ENCODE peak calls at places on chromosomes 6 and 20, in five cellular contexts. P is uterus, S is WERI-Rb-1, B is ascending aorta, U is right lobe of liver. J is an unnamed sample.

GRCh38 chr6:110180228-110181008 is at the start of gene CDC40:
- DNase-seq in U (peak), B (no peak), S (peak), P (peak), J (peak)

GRCh38 chr20:10763117-10763516 is 89.3 kb upstream of the JAG1 start:
- DNase-seq in P (no peak), U (no peak), S (no peak), B (no peak), J (no peak)

GRCh38 chr6:145727817-145728388 is 7.4 kb downstream of the EPM2A start:
- DNase-seq in B (no peak), U (no peak), S (no peak), P (no peak), J (no peak)

GRCh38 chr6:56176741-56177140 is 70.6 kb downstream of the COL21A1 start:
- DNase-seq in B (no peak), S (no peak), P (no peak), U (no peak), J (no peak)

GRCh38 chr6:143556529-143556928 is 45.0 kb upstream of the FUCA2 start:
- DNase-seq in P (no peak), S (no peak), B (no peak), U (no peak), J (no peak)

GRCh38 chr20:53707341-53708102 is 113.9 kb upstream of the ZNF217 start:
- DNase-seq in B (no peak), P (no peak), U (no peak), S (no peak), J (no peak)

GRCh38 chr20:38871560-38871953 is 54.7 kb upstream of the FAM83D start:
- DNase-seq in B (no peak), U (no peak), S (no peak), P (no peak), J (no peak)

GRCh38 chr6:52127957-52128356 is 40.5 kb upstream of the PKHD1 start:
- DNase-seq in S (no peak), P (no peak), B (no peak), U (no peak), J (no peak)

GRCh38 chr6:120108061-120108795 is 758.7 kb upstream of the MAN1A1 start:
- DNase-seq in P (no peak), S (no peak), U (no peak), B (no peak), J (no peak)

GRCh38 chr6:86961432-86962200 is 24.3 kb downstream of the HTR1E start:
- DNase-seq in S (no peak), B (no peak), P (no peak), U (no peak), J (no peak)

GRCh38 chr20:12358006-12358654 is 440.4 kb downstream of the BTBD3 start:
- DNase-seq in S (peak), P (no peak), B (no peak), U (no peak), J (peak)

GRCh38 chr20:61628480-61628879 is 376.4 kb downstream of the CDH4 start:
- DNase-seq in U (no peak), S (no peak), B (no peak), P (no peak), J (no peak)

GRCh38 chr6:119626884-119627619 is 277.5 kb upstream of the MAN1A1 start:
- DNase-seq in B (no peak), U (no peak), S (no peak), P (no peak), J (no peak)

GRCh38 chr6:121522771-121523386 is 87.4 kb downstream of the GJA1 start:
- DNase-seq in U (no peak), S (no peak), P (no peak), B (no peak), J (no peak)

GRCh38 chr6:163429858-163430448 is 15.4 kb downstream of the QKI start:
- DNase-seq in U (no peak), P (no peak), B (no peak), S (no peak), J (no peak)

GRCh38 chr6:112282217-112282616 is 27.9 kb upstream of the LAMA4 start:
- DNase-seq in B (no peak), U (peak), S (peak), P (peak), J (peak)

GRCh38 chr6:45713981-45714685 is 301.5 kb downstream of the CLIC5 start:
- DNase-seq in B (no peak), S (no peak), P (no peak), U (no peak), J (no peak)

GRCh38 chr6:28838289-28838633 is 85.5 kb downstream of the TRIM27 start:
- DNase-seq in P (peak), B (no peak), U (peak), S (peak), J (peak)

GRCh38 chr20:1718604-1719384 is 61.2 kb upstream of the SIRPG start:
- DNase-seq in B (no peak), U (no peak), S (no peak), P (peak), J (no peak)

GRCh38 chr6:106692112-106692822 is 62.9 kb downstream of the QRSL1 start:
- DNase-seq in B (no peak), U (peak), S (peak), P (no peak), J (no peak)

GRCh38 chr6:70221025-70221714 is 81.7 kb downstream of the COL9A1 start:
- DNase-seq in P (no peak), U (no peak), S (peak), B (no peak), J (no peak)

GRCh38 chr6:137975058-137975940 is 108.2 kb downstream of the TNFAIP3 start:
- DNase-seq in S (no peak), U (no peak), B (no peak), P (no peak), J (no peak)
- TF ChIP-seq CTCF in S (no peak), U (peak), B (no peak), P (peak), J (peak)

GRCh38 chr20:63956664-63957003 is 418 bp upstream of the UCKL1 start:
- DNase-seq in B (no peak), U (no peak), P (no peak), S (no peak), J (no peak)

GRCh38 chr20:63958471-63958870 is 2.3 kb upstream of the UCKL1 start:
- DNase-seq in B (no peak), S (no peak), U (no peak), P (no peak), J (no peak)

GRCh38 chr20:63958964-63959698 is 2.9 kb upstream of the UCKL1 start:
- DNase-seq in P (no peak), B (no peak), U (no peak), S (no peak), J (no peak)

GRCh38 chr20:63957004-63957689 is 931 bp upstream of the UCKL1 start:
- DNase-seq in B (no peak), P (peak), S (peak), U (peak), J (peak)

GRCh38 chr20:63957690-63958441 is 1.6 kb upstream of the UCKL1 start:
- DNase-seq in S (no peak), B (no peak), P (peak), U (peak), J (no peak)
- H3K4me3 ChIP-seq in S (no peak), B (peak), P (no peak), U (no peak), J (no peak)

GRCh38 chr6:170067923-170068360 is 222.9 kb downstream of the DLL1 start:
- DNase-seq in P (peak), S (no peak), B (no peak), U (no peak), J (no peak)

GRCh38 chr6:170069611-170070010 is 221.3 kb downstream of the DLL1 start:
- DNase-seq in U (no peak), B (no peak), P (no peak), S (no peak), J (no peak)

GRCh38 chr6:170066679-170067078 is 224.2 kb downstream of the DLL1 start:
- DNase-seq in P (peak), B (no peak), U (no peak), S (no peak), J (no peak)

GRCh38 chr6:170067257-170067656 is 223.6 kb downstream of the DLL1 start:
- DNase-seq in P (peak), U (no peak), S (no peak), B (no peak), J (no peak)

DNA sequence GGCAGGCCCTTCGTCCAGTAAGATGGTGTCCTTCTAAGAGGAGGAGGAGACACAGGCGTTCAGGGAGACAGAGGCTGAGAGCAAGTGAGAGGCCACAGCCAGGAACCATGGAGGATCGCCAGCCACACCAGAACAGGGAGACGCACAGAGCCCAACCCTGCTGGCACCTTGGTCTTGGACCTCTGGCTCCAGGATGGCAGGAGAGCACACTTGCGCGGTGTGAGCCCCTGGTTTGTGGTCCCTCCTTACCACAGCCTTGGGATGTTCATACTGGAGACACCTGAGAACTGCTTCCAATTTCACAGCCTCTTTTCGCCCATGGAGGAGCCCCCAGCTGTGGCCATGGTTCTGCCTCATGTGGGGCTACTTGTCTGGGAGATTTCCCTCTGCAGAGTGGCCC is 222.4 kb downstream of the DLL1 start:
- DNase-seq in U (no peak), P (peak), S (no peak), B (no peak), J (no peak)
- H3K27ac ChIP-seq in U (no peak), P (no peak), S (no peak), B (no peak), J (no peak)

DNA sequence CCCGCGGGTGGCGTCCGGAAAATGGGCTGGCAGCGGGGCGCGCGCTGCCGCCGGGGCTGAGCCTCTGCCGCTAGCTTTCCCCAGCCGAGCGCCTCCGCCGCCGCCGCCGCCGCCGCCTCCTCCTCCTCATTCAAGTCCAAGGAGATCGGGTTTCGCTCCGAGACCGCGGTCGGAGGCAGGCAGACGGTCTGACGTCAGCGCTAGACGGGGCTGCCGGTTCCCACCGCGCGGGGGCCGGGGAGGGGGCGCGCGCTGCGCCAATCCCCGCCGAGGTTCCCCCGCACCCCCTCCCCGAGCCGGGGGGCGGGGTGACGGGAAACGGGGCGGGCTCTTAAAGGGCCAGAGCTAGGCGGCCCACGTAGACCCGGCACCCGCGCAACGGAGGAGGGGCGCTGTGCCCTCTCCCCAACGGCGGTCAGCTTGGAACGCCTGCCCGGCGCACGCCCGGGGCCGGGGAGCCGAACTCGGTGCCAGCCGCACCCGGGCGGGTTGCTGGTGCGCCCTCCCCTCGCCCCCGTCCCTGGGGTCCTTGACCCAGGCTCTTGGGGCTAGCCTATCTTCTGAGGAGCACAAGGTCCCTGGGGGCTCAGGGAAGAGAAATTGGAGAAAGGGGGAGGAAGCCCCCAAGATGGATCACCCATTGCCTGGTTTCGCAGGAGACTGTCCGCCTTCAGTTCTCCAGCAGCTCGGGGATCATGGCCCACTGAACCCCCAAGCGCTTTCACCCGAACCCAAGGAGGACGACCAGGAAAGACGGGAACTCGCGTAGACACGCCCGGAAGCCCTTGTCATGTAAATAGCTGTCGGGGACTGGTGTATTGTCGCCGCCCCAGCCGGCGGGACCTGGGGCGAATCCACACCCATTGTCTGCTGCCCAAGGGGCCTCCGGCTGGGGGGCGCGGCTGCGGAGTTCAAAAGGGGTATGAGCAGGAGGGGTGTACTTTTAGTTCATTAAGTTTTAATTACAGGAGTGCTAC is at the start of gene PMEPA1:
- DNase-seq in U (peak), B (peak), P (peak), S (peak), J (peak)
- TF ChIP-seq CTCF in U (no peak), B (no peak), P (no peak), S (no peak), J (no peak)

GRCh38 chr20:18712116-18712515 is 101.5 kb upstream of the SCP2D1 start:
- DNase-seq in U (no peak), S (no peak), P (no peak), B (no peak), J (no peak)
- H3K4me3 ChIP-seq in U (no peak), S (no peak), P (no peak), B (no peak), J (no peak)

GRCh38 chr6:124090491-124090890 is 286.8 kb downstream of the NKAIN2 start:
- DNase-seq in B (no peak), P (no peak), S (no peak), U (no peak), J (no peak)
- H3K27ac ChIP-seq in B (no peak), P (no peak), S (no peak), U (no peak), J (no peak)

GRCh38 chr6:6806793-6807518 is 218.4 kb downstream of the LY86 start:
- DNase-seq in B (peak), U (peak), S (no peak), P (no peak), J (peak)
- TF ChIP-seq CTCF in B (no peak), U (no peak), S (no peak), P (no peak), J (no peak)

J was measured in testis.